ENCODE peak calls at places on chromosomes 6 and 20, in four cellular contexts. X, J, I and Y are unnamed samples.

GRCh38 chr6:11692451-11693376 is 85.9 kb downstream of the ADTRP start:
- DNase-seq in X (no peak), J (no peak), I (no peak), Y (peak; percentile 57)

GRCh38 chr6:34526241-34526972 is 29.7 kb downstream of the SPDEF start:
- DNase-seq in X (no peak), J (no peak), I (no peak), Y (no peak)

GRCh38 chr6:113630738-113631535 is 226.2 kb upstream of the MARCKS start:
- DNase-seq in X (no peak), J (peak; percentile 94), I (no peak), Y (no peak)

GRCh38 chr6:88008821-88009220 is 38.8 kb upstream of the SPACA1 start:
- DNase-seq in X (no peak), J (no peak), I (no peak), Y (no peak)

GRCh38 chr6:20688710-20689500 is 154.6 kb downstream of the CDKAL1 start:
- DNase-seq in X (no peak), J (peak; percentile 76), I (no peak), Y (peak; percentile 37)

GRCh38 chr6:147141690-147142308 is 62.4 kb upstream of the STXBP5 start:
- DNase-seq in X (no peak), J (peak; percentile 45), I (no peak), Y (peak; percentile 24)

GRCh38 chr6:3732345-3733141 is 19.0 kb downstream of the PXDC1 start:
- DNase-seq in X (peak; percentile 76), J (peak; percentile 70), I (no peak), Y (peak; percentile 67)

GRCh38 chr6:84284428-84285033 is 57.1 kb upstream of the CEP162 start:
- DNase-seq in X (peak; percentile 31), J (peak; percentile 11), I (no peak), Y (peak; percentile 46)

GRCh38 chr6:138227316-138227781 is 9.1 kb upstream of the PBOV1 start:
- DNase-seq in X (no peak), J (no peak), I (no peak), Y (no peak)

DNA sequence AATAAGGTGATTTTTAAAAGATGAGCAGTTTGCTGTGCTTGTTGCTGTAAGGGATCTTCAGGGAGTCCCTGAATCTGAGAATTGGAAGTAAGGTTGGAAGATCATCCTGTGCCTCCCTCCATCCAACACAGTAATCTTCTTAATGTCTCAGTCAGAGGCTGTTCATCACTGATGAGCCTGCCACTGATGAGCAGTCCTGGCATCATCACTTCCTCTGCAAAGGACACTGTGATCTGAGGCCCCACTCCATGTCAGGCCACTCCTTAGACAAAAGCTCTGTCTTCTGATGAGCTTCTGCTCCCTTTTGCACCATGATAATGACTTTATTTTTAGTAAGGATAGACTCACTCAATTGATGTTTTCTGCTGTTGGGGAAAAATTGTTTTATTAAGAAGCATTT is 121.0 kb downstream of the UST start:
- DNase-seq in X (no peak), J (peak; percentile 43), I (no peak), Y (no peak)
- H3K23ac ChIP-seq in X (no peak overlapping the region), J (no peak overlapping the region), I (no peak overlapping the region), Y (no peak overlapping the region)

GRCh38 chr20:10169752-10170151 is 48.9 kb upstream of the SNAP25 start:
- DNase-seq in X (no peak), J (no peak), I (no peak), Y (no peak)
- H2BK120ac ChIP-seq in X (no peak overlapping the region), J (no peak overlapping the region), I (no peak overlapping the region), Y (no peak overlapping the region)

GRCh38 chr6:25270559-25270958 is 8.6 kb upstream of the CARMIL1 start:
- DNase-seq in X (no peak), J (no peak), I (no peak), Y (no peak)
- H3K23ac ChIP-seq in X (no peak overlapping the region), J (no peak overlapping the region), I (no peak overlapping the region), Y (no peak overlapping the region)

DNA sequence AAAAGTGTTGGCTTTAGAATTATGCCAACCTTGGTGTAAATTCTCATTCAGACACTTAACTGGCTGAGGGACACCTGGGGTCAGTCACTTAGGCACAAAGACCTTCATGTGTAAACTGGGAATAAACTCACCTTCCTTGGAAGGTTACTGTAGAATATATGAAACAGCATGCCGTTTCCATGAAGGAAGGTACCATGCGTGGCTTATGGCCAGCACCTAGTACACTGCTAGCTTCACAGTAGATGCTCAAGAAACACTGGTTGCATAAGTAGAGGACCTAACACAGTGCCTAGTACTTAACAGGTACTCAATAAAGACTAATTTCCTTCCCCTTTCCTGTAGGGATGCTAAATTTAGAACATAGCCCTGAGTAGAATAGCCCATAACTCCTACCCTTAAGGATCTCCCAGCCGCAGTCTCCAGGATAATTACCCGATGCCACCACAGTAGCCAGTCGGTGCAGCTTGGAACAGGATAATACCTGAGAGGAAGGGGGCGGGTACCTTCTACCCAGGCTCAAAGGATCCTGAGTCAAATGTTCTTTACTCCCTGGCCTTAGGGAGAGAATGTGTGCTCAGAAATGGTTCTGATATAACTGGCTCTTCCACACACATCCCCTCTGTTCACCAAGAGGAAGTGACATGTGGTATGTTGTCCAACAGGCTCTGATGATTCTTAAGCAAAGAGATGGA is 3.6 kb downstream of the BCL2L1 start:
- DNase-seq in X (no peak), J (no peak), I (no peak), Y (no peak)
- H2BK120ac ChIP-seq in X (no peak overlapping the region), J (no peak overlapping the region), I (peak overlapping the region; percentile 22), Y (no peak overlapping the region)

DNA sequence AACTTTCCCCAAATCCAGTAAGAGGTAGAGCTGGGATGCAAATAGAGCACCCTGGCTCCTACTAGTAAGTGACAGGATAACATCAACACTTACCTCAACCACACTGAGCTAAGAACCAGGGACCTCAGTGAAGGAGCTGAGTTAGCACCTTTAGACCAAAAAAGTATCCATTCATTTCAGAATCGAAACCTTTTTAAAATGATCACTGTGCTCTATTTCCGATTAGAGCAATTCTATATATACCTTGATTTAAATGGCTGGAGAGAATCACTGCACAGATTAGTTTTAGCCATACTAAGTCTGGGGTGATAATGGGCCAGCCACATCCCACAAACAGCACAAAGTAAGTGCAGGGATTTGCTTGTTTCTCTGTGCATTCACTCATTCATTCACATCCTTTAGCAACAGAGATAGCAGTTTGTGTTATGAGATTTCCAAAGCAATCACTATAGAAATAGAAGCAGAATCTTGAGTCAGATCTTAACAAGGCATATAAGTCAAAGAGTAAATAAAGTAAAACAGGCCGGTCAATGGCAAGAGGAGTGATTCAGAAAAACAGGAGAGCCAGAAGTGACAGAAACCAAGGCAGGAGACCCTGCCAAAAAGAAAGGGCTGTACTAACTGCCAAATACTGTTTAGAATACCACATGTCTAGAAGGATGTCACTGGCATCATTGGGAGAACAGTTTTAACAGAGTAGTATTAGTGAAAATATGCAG is 136.3 kb downstream of the KIF13A start:
- DNase-seq in X (no peak), J (peak; percentile 49), I (no peak), Y (no peak)
- H3K23ac ChIP-seq in X (no peak overlapping the region), J (no peak overlapping the region), I (no peak overlapping the region), Y (no peak overlapping the region)

DNA sequence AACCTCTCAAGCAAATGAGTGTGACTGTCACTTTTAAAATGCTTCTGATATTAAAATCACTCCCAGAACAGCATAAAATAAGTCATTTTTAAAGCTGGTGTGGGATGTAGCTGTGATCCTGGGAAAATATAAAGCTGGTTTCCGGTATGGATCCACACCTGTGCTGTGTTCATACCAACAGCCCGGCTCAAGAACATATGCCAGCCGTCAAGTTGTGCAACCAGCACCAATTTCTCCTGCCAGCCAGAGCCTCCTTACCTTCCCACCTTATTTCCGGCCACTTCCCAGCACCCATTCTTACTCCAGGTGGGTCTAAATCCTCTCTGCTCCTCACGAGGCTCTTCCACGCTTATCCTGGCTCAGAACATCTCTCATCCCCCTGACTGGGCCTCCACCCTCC is 50.9 kb upstream of the RPS6KA2 start:
- DNase-seq in X (no peak), J (no peak), I (no peak), Y (no peak)
- H2BK120ac ChIP-seq in X (no peak overlapping the region), J (no peak overlapping the region), I (no peak overlapping the region), Y (no peak overlapping the region)

DNA sequence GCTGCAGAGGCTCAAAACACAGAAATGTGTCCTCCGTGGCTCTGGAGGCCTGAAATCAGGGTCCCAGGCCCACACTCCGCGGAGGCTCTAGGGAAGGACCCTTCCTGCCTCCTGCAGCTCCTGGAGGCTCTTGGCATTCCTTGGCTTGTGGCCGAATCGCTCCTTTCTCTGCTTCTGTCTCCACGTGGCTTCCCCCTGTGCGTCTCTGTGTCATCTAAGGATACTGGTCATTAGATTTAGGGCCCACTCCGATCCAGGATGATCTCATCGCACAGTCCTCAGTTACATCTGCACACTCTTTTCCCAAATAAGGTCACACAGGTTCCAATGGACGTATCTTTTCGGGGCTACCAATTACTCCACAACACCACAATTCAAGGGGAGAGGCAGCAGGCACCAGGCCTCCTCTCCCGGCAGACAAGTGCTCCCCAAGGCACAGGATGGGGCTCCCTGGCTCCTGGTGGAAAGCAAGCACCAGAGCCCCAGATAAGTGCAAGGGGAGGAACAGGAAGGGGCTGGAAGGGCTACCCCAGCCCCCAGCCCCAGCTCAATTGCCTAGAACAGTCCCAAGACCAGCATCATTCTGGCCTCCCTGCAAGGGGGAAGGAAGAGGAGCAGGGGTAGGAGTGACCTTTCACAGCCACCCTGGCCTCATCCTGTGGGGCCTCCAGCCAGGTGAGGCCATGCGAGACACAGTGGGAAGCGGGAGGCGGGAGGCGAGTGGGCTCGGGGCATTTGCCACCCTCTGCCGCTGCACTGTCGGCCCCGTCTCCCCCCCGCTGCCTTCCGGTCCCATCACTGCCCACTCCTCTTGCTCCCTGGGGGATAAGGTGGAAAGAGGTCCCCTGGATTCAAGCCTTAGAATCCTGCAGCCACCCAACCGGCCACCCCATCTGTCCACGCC is 16.3 kb downstream of the NTSR1 start:
- DNase-seq in X (no peak), J (no peak), I (no peak), Y (no peak)
- H3K23ac ChIP-seq in X (no peak overlapping the region), J (no peak overlapping the region), I (no peak overlapping the region), Y (no peak overlapping the region)